ENCODE peak calls at places on chromosome 7, in ten cellular contexts. J is activated T-cell treated with anti-CD3 and anti-CD28 coated beads, Interleukin-2, amount 50 U/mL, for 4 hours; G is cerebellar cortex; O is lower lobe of right lung; A is natural killer cell; K is hypothalamus; N is stimulated activated CD8-positive, alpha-beta memory T cell treated with anti-CD3 and anti-CD28 coated beads, Interleukin-12 subunit alpha, Interleukin-12 subunit beta, amount 100 ng/mL, for 4 hours; L is NT2/D1; B is T-helper 2 cell; F is left kidney. S is an unnamed sample.

GRCh38 chr7:124992881-124993562 is 63.4 kb upstream of the POT1 start:
- DNase-seq in J (no peak), G (no peak), O (no peak), A (no peak), K (no peak), N (no peak), L (no peak), B (no peak), F (no peak), S (no peak)

GRCh38 chr7:50207251-50207564 is 97.3 kb upstream of the IKZF1 start:
- DNase-seq in J (no peak), G (no peak), O (no peak), A (no peak), K (no peak), N (no peak), L (no peak), B (no peak), F (no peak), S (no peak)

GRCh38 chr7:48089415-48089975 is 430 bp downstream of the UPP1 start:
- DNase-seq in J (peak; percentile 64), G (no peak), O (peak; percentile 84), A (no peak), K (peak; percentile 54), N (peak; percentile 54), L (no peak), B (no peak), F (peak; percentile 86), S (no peak)

GRCh38 chr7:56287429-56288138 is 171.4 kb upstream of the NUPR2 start:
- DNase-seq in J (no peak), G (no peak), O (no peak), A (no peak), K (peak; percentile 18), N (no peak), L (peak; percentile 44), B (no peak), F (peak; percentile 21), S (no peak)

GRCh38 chr7:144834516-144835165 is 1.2 kb downstream of the TPK1 start:
- DNase-seq in J (no peak), G (no peak), O (no peak), A (no peak), K (no peak), N (no peak), L (no peak), B (peak; percentile 31), F (no peak), S (peak; percentile 24)

GRCh38 chr7:40393660-40394059 is 258.9 kb downstream of the SUGCT start:
- DNase-seq in J (no peak), G (no peak), O (no peak), A (no peak), K (no peak), N (no peak), L (no peak), B (no peak), F (no peak), S (no peak)

GRCh38 chr7:93232673-93233018 is 480 bp downstream of the VPS50 start:
- DNase-seq in J (no peak), G (no peak), O (no peak), A (no peak), K (no peak), N (no peak), L (no peak), B (no peak), F (peak; percentile 32), S (peak; percentile 23)

GRCh38 chr7:91239171-91239604 is 25.0 kb upstream of the FZD1 start:
- DNase-seq in J (no peak), G (no peak), O (no peak), A (no peak), K (no peak), N (no peak), L (no peak), B (no peak), F (no peak), S (no peak)

GRCh38 chr7:99835189-99835588 is 7.4 kb downstream of the CYP3A43 start:
- DNase-seq in J (no peak), G (no peak), O (no peak), A (no peak), K (no peak), N (no peak), L (no peak), B (no peak), F (no peak), S (no peak)

S was measured in A673.